ENCODE peak calls at places on chromosome 18, in eight cellular contexts. M is T-cell; R is T-helper 17 cell; Z is AG04450; Y is mammary epithelial cell; W is stimulated activated CD4-positive, alpha-beta T cell treated with anti-CD3 and anti-CD28 coated beads, Interleukin-4, amount 100 ng/mL, for 4 hours; V is epithelial cell of esophagus; S is A673. A is an unnamed sample.

GRCh38 chr18:58618822-58619553 is 9.9 kb downstream of the ALPK2 start:
- DNase-seq in Y (no peak), Z (no peak), R (no peak), M (no peak), W (no peak), S (no peak), V (no peak), A (no peak)

GRCh38 chr18:49114556-49114955 is 163.8 kb upstream of the SMAD7 start:
- DNase-seq in Y (no peak), M (no peak), R (no peak), S (no peak), Z (no peak), V (no peak), W (no peak), A (no peak)

GRCh38 chr18:45071959-45072358 is 391.3 kb downstream of the SETBP1 start:
- DNase-seq in R (no peak), Z (no peak), Y (no peak), W (no peak), M (no peak), V (no peak), S (no peak), A (no peak)

GRCh38 chr18:80170395-80171094 is 61.5 kb downstream of the ADNP2 start:
- DNase-seq in S (no peak), W (no peak), Z (no peak), M (no peak), Y (no peak), V (no peak), R (no peak), A (no peak)

GRCh38 chr18:60277855-60278480 is 94.6 kb downstream of the MC4R start:
- DNase-seq in R (no peak), W (no peak), M (no peak), S (peak; percentile 42), Y (peak; percentile 3), Z (peak; percentile 11), V (peak; percentile 6), A (no peak)

GRCh38 chr18:70500748-70501147 is 211.9 kb downstream of the SOCS6 start:
- DNase-seq in S (no peak), M (no peak), Y (no peak), Z (no peak), V (no peak), W (no peak), R (no peak), A (no peak)

GRCh38 chr18:67359868-67360838 is 156.4 kb downstream of the DSEL start:
- DNase-seq in M (no peak), Y (peak; percentile 92), R (no peak), V (peak; percentile 93), S (peak; percentile 86), Z (peak; percentile 81), W (peak; percentile 38), A (peak; percentile 86)

GRCh38 chr18:7232218-7232617 is 1.3 kb downstream of the LRRC30 start:
- DNase-seq in W (no peak), M (no peak), S (no peak), V (no peak), R (no peak), Z (no peak), Y (no peak), A (no peak)

GRCh38 chr18:26745288-26745975 is 120.1 kb downstream of the AQP4 start:
- DNase-seq in Y (no peak), V (no peak), Z (no peak), W (no peak), M (no peak), S (no peak), R (no peak), A (no peak)

GRCh38 chr18:323253-323622 is 55.4 kb upstream of the THOC1 start:
- DNase-seq in Z (no peak), W (no peak), M (no peak), Y (no peak), R (no peak), S (no peak), V (no peak), A (no peak)

GRCh38 chr18:79371536-79372210 is 24.1 kb upstream of the NFATC1 start:
- DNase-seq in S (no peak), R (no peak), W (no peak), Z (no peak), V (peak; percentile 29), Y (no peak), M (no peak), A (no peak)

GRCh38 chr18:79345366-79345765 is 50.4 kb upstream of the NFATC1 start:
- DNase-seq in Y (no peak), R (no peak), V (no peak), Z (no peak), M (no peak), W (no peak), S (no peak), A (no peak)

GRCh38 chr18:1488957-1489356 is 584.3 kb downstream of the ADCYAP1 start:
- DNase-seq in Y (no peak), R (no peak), M (no peak), W (no peak), S (no peak), Z (no peak), V (no peak), A (no peak)

GRCh38 chr18:13558790-13559189 is 167.6 kb downstream of the FAM210A start:
- DNase-seq in Z (no peak), R (no peak), W (no peak), S (no peak), M (no peak), Y (no peak), V (no peak), A (no peak)

GRCh38 chr18:29250843-29251242 is 1073.9 kb upstream of the CDH2 start:
- DNase-seq in S (peak; percentile 6), Z (no peak), Y (no peak), V (no peak), R (no peak), W (no peak), M (no peak), A (no peak)

GRCh38 chr18:45664824-45665763 is 49.8 kb downstream of the SLC14A2 start:
- DNase-seq in W (peak; percentile 62), Z (no peak), M (peak; percentile 50), S (peak; percentile 75), V (peak; percentile 66), Y (peak; percentile 34), R (peak; percentile 20), A (peak; percentile 51)

GRCh38 chr18:58175122-58175687 is 131.2 kb downstream of the NEDD4L start:
- DNase-seq in S (no peak), W (no peak), Y (no peak), V (no peak), Z (no peak), R (no peak), M (no peak), A (no peak)

GRCh38 chr18:55586841-55587240 is 1.2 kb downstream of the TCF4 start:
- DNase-seq in S (peak; percentile 45), Z (no peak), M (no peak), Y (no peak), V (no peak), W (no peak), R (no peak), A (no peak)

GRCh38 chr18:12015697-12016062 is 34.4 kb downstream of the IMPA2 start:
- DNase-seq in V (peak; percentile 90), S (no peak), R (no peak), M (no peak), Y (peak; percentile 80), Z (peak; percentile 18), W (no peak), A (no peak)

GRCh38 chr18:73923866-73924265 is 223.8 kb downstream of the FBXO15 start:
- DNase-seq in M (no peak), Z (peak; percentile 4), V (no peak), Y (no peak), S (no peak), R (no peak), W (no peak), A (no peak)

GRCh38 chr18:12564861-12565260 is 93.0 kb downstream of the SPIRE1 start:
- DNase-seq in W (no peak), Z (no peak), R (no peak), V (no peak), M (no peak), S (no peak), Y (no peak), A (no peak)

GRCh38 chr18:26489191-26489590 is 59.2 kb downstream of the KCTD1 start:
- DNase-seq in Y (peak; percentile 50), R (no peak), V (peak; percentile 24), W (no peak), M (no peak), Z (no peak), S (no peak), A (no peak)

GRCh38 chr18:70931942-70932814 is 643.3 kb downstream of the SOCS6 start:
- DNase-seq in S (peak; percentile 76), V (peak; percentile 29), R (no peak), W (no peak), M (no peak), Y (peak; percentile 1), Z (no peak), A (no peak)

A was measured in smooth muscle cell of the brain vasculature.